ENCODE peak calls at places on chromosome 5, in four cellular contexts. One of them, this sample, is unnamed.

GRCh38 chr5:134509308-134510040 is 16.0 kb upstream of the JADE2 start:
- DNase-seq in GM12865: no peak
- DNase-seq in IMR-90: peak; percentile 52
- DNase-seq in EH: peak; percentile 86
- DNase-seq in this sample: peak; percentile 60

GRCh38 chr5:39420482-39421145 is 4.2 kb downstream of the DAB2 start:
- DNase-seq in GM12865: no peak
- DNase-seq in IMR-90: peak; percentile 71
- DNase-seq in EH: peak; percentile 96
- DNase-seq in this sample: peak; percentile 82

GRCh38 chr5:41240390-41240789 is 27.1 kb upstream of the C6 start:
- DNase-seq in GM12865: no peak
- DNase-seq in IMR-90: no peak
- DNase-seq in EH: no peak
- DNase-seq in this sample: no peak

GRCh38 chr5:91058575-91058974 is 324.5 kb downstream of the ARRDC3 start:
- DNase-seq in GM12865: no peak
- DNase-seq in IMR-90: no peak
- DNase-seq in EH: no peak
- DNase-seq in this sample: no peak

GRCh38 chr5:54159153-54159836 is 151.1 kb downstream of the ARL15 start:
- DNase-seq in GM12865: no peak
- DNase-seq in IMR-90: peak; percentile 69
- DNase-seq in EH: peak; percentile 79
- DNase-seq in this sample: peak; percentile 74

GRCh38 chr5:135344351-135344750 is 54.7 kb downstream of the MACROH2A1 start:
- DNase-seq in GM12865: no peak
- DNase-seq in IMR-90: peak; percentile 60
- DNase-seq in EH: peak; percentile 77
- DNase-seq in this sample: peak; percentile 75

GRCh38 chr5:138466058-138466899 is 1.0 kb downstream of the EGR1 start:
- DNase-seq in GM12865: peak; percentile 12
- DNase-seq in IMR-90: peak; percentile 39
- DNase-seq in EH: no peak
- DNase-seq in this sample: peak; percentile 50

GRCh38 chr5:131466171-131466766 is 168.8 kb downstream of the RAPGEF6 start:
- DNase-seq in GM12865: no peak
- DNase-seq in IMR-90: peak; percentile 95
- DNase-seq in EH: peak; percentile 73
- DNase-seq in this sample: peak; percentile 66

GRCh38 chr5:171808951-171809350 is 23.3 kb downstream of the SMIM23 start:
- DNase-seq in GM12865: no peak
- DNase-seq in IMR-90: peak; percentile 71
- DNase-seq in EH: peak; percentile 64
- DNase-seq in this sample: peak; percentile 72

GRCh38 chr5:111231053-111231586 is 6.9 kb downstream of the CAMK4 start:
- DNase-seq in GM12865: no peak
- DNase-seq in IMR-90: no peak
- DNase-seq in EH: no peak
- DNase-seq in this sample: no peak

GRCh38 chr5:150557507-150557872 is 49.6 kb downstream of the NDST1 start:
- DNase-seq in GM12865: no peak
- DNase-seq in IMR-90: no peak
- DNase-seq in EH: no peak
- DNase-seq in this sample: no peak

GRCh38 chr5:66963559-66963971 is 233.0 kb downstream of the CD180 start:
- DNase-seq in GM12865: no peak
- DNase-seq in IMR-90: peak; percentile 40
- DNase-seq in EH: peak; percentile 27
- DNase-seq in this sample: peak; percentile 1

GRCh38 chr5:57157191-57157590 is 16.7 kb upstream of the GPBP1 start:
- DNase-seq in GM12865: no peak
- DNase-seq in IMR-90: no peak
- DNase-seq in EH: peak; percentile 80
- DNase-seq in this sample: peak; percentile 48

GRCh38 chr5:57412010-57412409 is 70.6 kb downstream of the ACTBL2 start:
- DNase-seq in GM12865: no peak
- DNase-seq in IMR-90: peak; percentile 83
- DNase-seq in EH: no peak
- DNase-seq in this sample: peak; percentile 38

GRCh38 chr5:91194861-91195460 is 188.2 kb downstream of the ARRDC3 start:
- DNase-seq in GM12865: no peak
- DNase-seq in IMR-90: no peak
- DNase-seq in EH: no peak
- DNase-seq in this sample: no peak

GRCh38 chr5:76601470-76601869 is 21.7 kb downstream of the F2RL2 start:
- DNase-seq in GM12865: peak; percentile 72
- DNase-seq in IMR-90: peak; percentile 80
- DNase-seq in EH: peak; percentile 77
- DNase-seq in this sample: peak; percentile 66

GRCh38 chr5:74127377-74128338 is 501.7 kb downstream of the ARHGEF28 start:
- DNase-seq in GM12865: no peak
- DNase-seq in IMR-90: peak; percentile 33
- DNase-seq in EH: peak; percentile 46
- DNase-seq in this sample: peak; percentile 16

GRCh38 chr5:94674841-94675382 is 56.4 kb downstream of the SLF1 start:
- DNase-seq in GM12865: no peak
- DNase-seq in IMR-90: peak; percentile 28
- DNase-seq in EH: peak; percentile 32
- DNase-seq in this sample: no peak

GRCh38 chr5:145062280-145062679 is 772.9 kb downstream of the PRELID2 start:
- DNase-seq in GM12865: no peak
- DNase-seq in IMR-90: peak; percentile 58
- DNase-seq in EH: peak; percentile 79
- DNase-seq in this sample: peak; percentile 58

GRCh38 chr5:1103093-1103492 is 8.8 kb downstream of the SLC12A7 start:
- DNase-seq in GM12865: no peak
- DNase-seq in IMR-90: peak; percentile 31
- DNase-seq in EH: no peak
- DNase-seq in this sample: no peak

GRCh38 chr5:113450366-113451328 is 15.9 kb upstream of the TSSK1B start:
- DNase-seq in GM12865: no peak
- DNase-seq in IMR-90: peak; percentile 67
- DNase-seq in EH: no peak
- DNase-seq in this sample: no peak

GRCh38 chr5:52783226-52783959 is 4.3 kb upstream of the ITGA1 start:
- DNase-seq in GM12865: no peak
- DNase-seq in IMR-90: no peak
- DNase-seq in EH: peak; percentile 83
- DNase-seq in this sample: peak; percentile 40

GRCh38 chr5:14155075-14155474 is 11.9 kb downstream of the TRIO start:
- DNase-seq in GM12865: peak; percentile 62
- DNase-seq in IMR-90: no peak
- DNase-seq in EH: no peak
- DNase-seq in this sample: no peak

GRCh38 chr5:171946382-171946781 is 60.1 kb downstream of the FBXW11 start:
- DNase-seq in GM12865: no peak
- DNase-seq in IMR-90: no peak
- DNase-seq in EH: peak; percentile 43
- DNase-seq in this sample: peak; percentile 23

GRCh38 chr5:36238896-36239295 is 2.8 kb downstream of the NADK2 start:
- DNase-seq in GM12865: no peak
- DNase-seq in IMR-90: no peak
- DNase-seq in EH: no peak
- DNase-seq in this sample: no peak

GRCh38 chr5:158770506-158770905 is 329.2 kb downstream of the EBF1 start:
- DNase-seq in GM12865: peak; percentile 13
- DNase-seq in IMR-90: no peak
- DNase-seq in EH: peak; percentile 20
- DNase-seq in this sample: no peak

GRCh38 chr5:120479066-120479465 is 15.0 kb downstream of the PRR16 start:
- DNase-seq in GM12865: no peak
- DNase-seq in IMR-90: peak; percentile 62
- DNase-seq in EH: peak; percentile 63
- DNase-seq in this sample: peak; percentile 34

GRCh38 chr5:17058438-17058837 is 122.3 kb upstream of the MYO10 start:
- DNase-seq in GM12865: no peak
- DNase-seq in IMR-90: peak; percentile 20
- DNase-seq in EH: peak; percentile 24
- DNase-seq in this sample: peak; percentile 4

GRCh38 chr5:151079838-151080619 is 805 bp downstream of the TNIP1 start:
- DNase-seq in GM12865: peak; percentile 45
- DNase-seq in IMR-90: peak; percentile 82
- DNase-seq in EH: peak; percentile 88
- DNase-seq in this sample: peak; percentile 60

GRCh38 chr5:139482050-139482889 is at the start of gene STING1:
- DNase-seq in GM12865: peak; percentile 77
- DNase-seq in IMR-90: peak; percentile 98
- DNase-seq in EH: peak; percentile 99
- DNase-seq in this sample: peak; percentile 98

GRCh38 chr5:132979367-132979935 is 16.0 kb upstream of the AFF4 start:
- DNase-seq in GM12865: no peak
- DNase-seq in IMR-90: peak; percentile 52
- DNase-seq in EH: peak; percentile 35
- DNase-seq in this sample: peak; percentile 16

GRCh38 chr5:14229181-14229580 is 86.0 kb downstream of the TRIO start:
- DNase-seq in GM12865: no peak
- DNase-seq in IMR-90: no peak
- DNase-seq in EH: no peak
- DNase-seq in this sample: no peak

GRCh38 chr5:28397502-28397941 is 1359.1 kb upstream of the CDH9 start:
- DNase-seq in GM12865: no peak
- DNase-seq in IMR-90: no peak
- DNase-seq in EH: no peak
- DNase-seq in this sample: no peak

GRCh38 chr5:32311404-32312193 is 1.1 kb downstream of the MTMR12 start:
- DNase-seq in GM12865: peak; percentile 46
- DNase-seq in IMR-90: peak; percentile 11
- DNase-seq in EH: no peak
- DNase-seq in this sample: no peak

GRCh38 chr5:119417891-119418781 is 34.2 kb upstream of the HSD17B4 start:
- DNase-seq in GM12865: no peak
- DNase-seq in IMR-90: peak; percentile 76
- DNase-seq in EH: peak; percentile 84
- DNase-seq in this sample: peak; percentile 68

GRCh38 chr5:135504376-135504775 is 31.4 kb downstream of the NEUROG1 start:
- DNase-seq in GM12865: no peak
- DNase-seq in IMR-90: no peak
- DNase-seq in EH: no peak
- DNase-seq in this sample: no peak

GRCh38 chr5:110951373-110951791 is 120.1 kb upstream of the TSLP start:
- DNase-seq in GM12865: no peak
- DNase-seq in IMR-90: no peak
- DNase-seq in EH: no peak
- DNase-seq in this sample: no peak

This sample was measured in HFFc6.